ENCODE peak calls at places on chromosome 10, in seven cellular contexts. One of them, this sample, is unnamed.

GRCh38 chr10:23331567-23332290 is 12.9 kb downstream of the C10orf67 start:
- DNase-seq in CD4-positive, alpha-beta T cell: no peak
- DNase-seq in NB4: peak
- DNase-seq in spleen: no peak
- DNase-seq in progenitor cell of endocrine pancreas: no peak
- DNase-seq in uterus: no peak
- DNase-seq in heart left ventricle: no peak
- DNase-seq in this sample: no peak

GRCh38 chr10:103833731-103834365 is 21.5 kb downstream of the SH3PXD2A start:
- DNase-seq in CD4-positive, alpha-beta T cell: no peak
- DNase-seq in NB4: peak
- DNase-seq in spleen: peak
- DNase-seq in progenitor cell of endocrine pancreas: no peak
- DNase-seq in uterus: peak
- DNase-seq in heart left ventricle: peak
- DNase-seq in this sample: no peak

GRCh38 chr10:98516352-98516751 is 69.6 kb upstream of the HPS1 start:
- DNase-seq in CD4-positive, alpha-beta T cell: no peak
- DNase-seq in NB4: no peak
- DNase-seq in spleen: no peak
- DNase-seq in progenitor cell of endocrine pancreas: no peak
- DNase-seq in uterus: no peak
- DNase-seq in heart left ventricle: no peak
- DNase-seq in this sample: no peak

GRCh38 chr10:98431016-98431415 is 15.7 kb downstream of the HPS1 start:
- DNase-seq in CD4-positive, alpha-beta T cell: no peak
- DNase-seq in NB4: no peak
- DNase-seq in spleen: no peak
- DNase-seq in progenitor cell of endocrine pancreas: no peak
- DNase-seq in uterus: no peak
- DNase-seq in heart left ventricle: peak
- DNase-seq in this sample: no peak

GRCh38 chr10:131891196-131891928 is 9.4 kb upstream of the PPP2R2D start:
- DNase-seq in CD4-positive, alpha-beta T cell: no peak
- DNase-seq in NB4: peak
- DNase-seq in spleen: peak
- DNase-seq in progenitor cell of endocrine pancreas: no peak
- DNase-seq in uterus: no peak
- DNase-seq in heart left ventricle: no peak
- DNase-seq in this sample: peak

GRCh38 chr10:64486149-64486548 is 964.9 kb downstream of the REEP3 start:
- DNase-seq in CD4-positive, alpha-beta T cell: no peak
- DNase-seq in NB4: no peak
- DNase-seq in spleen: no peak
- DNase-seq in progenitor cell of endocrine pancreas: no peak
- DNase-seq in uterus: no peak
- DNase-seq in heart left ventricle: no peak
- DNase-seq in this sample: no peak

GRCh38 chr10:22597142-22597541 is 117.2 kb downstream of the PIP4K2A start:
- DNase-seq in CD4-positive, alpha-beta T cell: no peak
- DNase-seq in NB4: no peak
- DNase-seq in spleen: peak
- DNase-seq in progenitor cell of endocrine pancreas: no peak
- DNase-seq in uterus: no peak
- DNase-seq in heart left ventricle: no peak
- DNase-seq in this sample: no peak

GRCh38 chr10:6211341-6212265 is 8.9 kb downstream of the PFKFB3 start:
- DNase-seq in CD4-positive, alpha-beta T cell: no peak
- DNase-seq in NB4: no peak
- DNase-seq in spleen: no peak
- DNase-seq in progenitor cell of endocrine pancreas: no peak
- DNase-seq in uterus: peak
- DNase-seq in heart left ventricle: peak
- DNase-seq in this sample: no peak

GRCh38 chr10:101142533-101143353 is 11.6 kb downstream of the TLX1 start:
- DNase-seq in CD4-positive, alpha-beta T cell: no peak
- DNase-seq in NB4: no peak
- DNase-seq in spleen: no peak
- DNase-seq in progenitor cell of endocrine pancreas: no peak
- DNase-seq in uterus: no peak
- DNase-seq in heart left ventricle: no peak
- DNase-seq in this sample: no peak
- TF ChIP-seq CTCF in CD4-positive, alpha-beta T cell: peak
- TF ChIP-seq CTCF in NB4: no peak
- TF ChIP-seq CTCF in spleen: peak
- TF ChIP-seq CTCF in progenitor cell of endocrine pancreas: no peak
- TF ChIP-seq CTCF in uterus: no peak
- TF ChIP-seq CTCF in heart left ventricle: no peak
- TF ChIP-seq CTCF in this sample: no peak

GRCh38 chr10:12728569-12728968 is 272.9 kb downstream of the CCDC3 start:
- DNase-seq in CD4-positive, alpha-beta T cell: no peak
- DNase-seq in NB4: no peak
- DNase-seq in spleen: no peak
- DNase-seq in progenitor cell of endocrine pancreas: no peak
- DNase-seq in uterus: no peak
- DNase-seq in heart left ventricle: no peak
- DNase-seq in this sample: no peak
- TF ChIP-seq CTCF in CD4-positive, alpha-beta T cell: no peak
- TF ChIP-seq CTCF in NB4: no peak
- TF ChIP-seq CTCF in spleen: no peak
- TF ChIP-seq CTCF in progenitor cell of endocrine pancreas: no peak
- TF ChIP-seq CTCF in uterus: no peak
- TF ChIP-seq CTCF in heart left ventricle: no peak
- TF ChIP-seq CTCF in this sample: no peak

DNA sequence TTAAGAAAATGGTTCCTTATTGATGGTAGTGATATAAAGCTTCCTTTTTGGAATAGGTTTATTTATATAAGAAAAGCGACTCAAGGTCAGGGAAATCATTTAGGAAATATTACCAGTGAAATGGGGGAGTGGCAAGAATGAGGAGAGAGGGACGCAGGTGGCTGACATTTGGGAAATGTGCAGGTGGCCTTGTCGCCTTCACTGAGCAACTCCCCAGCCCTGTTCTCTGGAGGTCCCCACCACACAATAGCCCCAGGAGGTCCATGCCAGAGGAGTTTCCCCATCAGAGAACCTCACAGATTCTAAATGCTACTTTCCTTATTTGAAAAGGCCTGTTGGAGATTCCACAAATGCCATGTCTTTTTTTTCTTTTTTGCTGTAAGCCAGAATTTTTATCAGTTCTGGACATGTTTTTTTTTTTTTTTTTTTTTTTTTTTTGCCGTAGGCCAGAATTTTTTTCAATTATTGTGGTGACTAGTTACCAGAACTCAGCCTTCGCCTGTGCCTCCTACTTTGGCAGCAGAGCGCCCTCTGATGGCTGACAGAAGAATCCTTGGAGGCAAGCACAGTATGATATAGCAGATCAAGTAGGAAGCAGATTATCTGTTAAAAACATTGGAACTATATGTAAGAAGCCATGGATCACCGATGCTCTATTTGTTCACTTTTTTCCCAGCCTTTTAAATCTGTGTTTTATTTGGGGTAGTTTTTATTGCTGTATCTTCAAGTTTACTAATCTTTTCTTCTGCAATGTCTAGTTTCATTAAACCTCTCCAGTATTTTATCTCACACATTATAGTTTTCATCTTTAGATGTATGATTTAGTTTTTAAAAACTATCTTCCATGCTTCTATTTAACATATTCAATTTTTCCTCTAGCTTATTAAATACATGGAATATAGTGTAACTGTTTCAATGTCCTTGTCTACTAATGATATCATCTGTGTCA is 18.6 kb downstream of the OPALIN start:
- DNase-seq in CD4-positive, alpha-beta T cell: peak
- DNase-seq in NB4: peak
- DNase-seq in spleen: no peak
- DNase-seq in progenitor cell of endocrine pancreas: peak
- DNase-seq in uterus: peak
- DNase-seq in heart left ventricle: peak
- DNase-seq in this sample: peak
- TF ChIP-seq CTCF in CD4-positive, alpha-beta T cell: peak
- TF ChIP-seq CTCF in NB4: peak
- TF ChIP-seq CTCF in spleen: peak
- TF ChIP-seq CTCF in progenitor cell of endocrine pancreas: peak
- TF ChIP-seq CTCF in uterus: peak
- TF ChIP-seq CTCF in heart left ventricle: peak
- TF ChIP-seq CTCF in this sample: peak

GRCh38 chr10:102633848-102634247 is 10.4 kb upstream of the TRIM8 start:
- DNase-seq in CD4-positive, alpha-beta T cell: no peak
- DNase-seq in NB4: no peak
- DNase-seq in spleen: peak
- DNase-seq in progenitor cell of endocrine pancreas: no peak
- DNase-seq in uterus: no peak
- DNase-seq in heart left ventricle: no peak
- DNase-seq in this sample: no peak

GRCh38 chr10:102631525-102632393 is 12.5 kb upstream of the TRIM8 start:
- DNase-seq in CD4-positive, alpha-beta T cell: no peak
- DNase-seq in NB4: no peak
- DNase-seq in spleen: peak
- DNase-seq in progenitor cell of endocrine pancreas: no peak
- DNase-seq in uterus: no peak
- DNase-seq in heart left ventricle: no peak
- DNase-seq in this sample: no peak

GRCh38 chr10:102633282-102633681 is 11.0 kb upstream of the TRIM8 start:
- DNase-seq in CD4-positive, alpha-beta T cell: peak
- DNase-seq in NB4: peak
- DNase-seq in spleen: peak
- DNase-seq in progenitor cell of endocrine pancreas: no peak
- DNase-seq in uterus: no peak
- DNase-seq in heart left ventricle: no peak
- DNase-seq in this sample: no peak

GRCh38 chr10:102630663-102631062 is 13.6 kb upstream of the TRIM8 start:
- DNase-seq in CD4-positive, alpha-beta T cell: no peak
- DNase-seq in NB4: no peak
- DNase-seq in spleen: peak
- DNase-seq in progenitor cell of endocrine pancreas: no peak
- DNase-seq in uterus: no peak
- DNase-seq in heart left ventricle: no peak
- DNase-seq in this sample: no peak

DNA sequence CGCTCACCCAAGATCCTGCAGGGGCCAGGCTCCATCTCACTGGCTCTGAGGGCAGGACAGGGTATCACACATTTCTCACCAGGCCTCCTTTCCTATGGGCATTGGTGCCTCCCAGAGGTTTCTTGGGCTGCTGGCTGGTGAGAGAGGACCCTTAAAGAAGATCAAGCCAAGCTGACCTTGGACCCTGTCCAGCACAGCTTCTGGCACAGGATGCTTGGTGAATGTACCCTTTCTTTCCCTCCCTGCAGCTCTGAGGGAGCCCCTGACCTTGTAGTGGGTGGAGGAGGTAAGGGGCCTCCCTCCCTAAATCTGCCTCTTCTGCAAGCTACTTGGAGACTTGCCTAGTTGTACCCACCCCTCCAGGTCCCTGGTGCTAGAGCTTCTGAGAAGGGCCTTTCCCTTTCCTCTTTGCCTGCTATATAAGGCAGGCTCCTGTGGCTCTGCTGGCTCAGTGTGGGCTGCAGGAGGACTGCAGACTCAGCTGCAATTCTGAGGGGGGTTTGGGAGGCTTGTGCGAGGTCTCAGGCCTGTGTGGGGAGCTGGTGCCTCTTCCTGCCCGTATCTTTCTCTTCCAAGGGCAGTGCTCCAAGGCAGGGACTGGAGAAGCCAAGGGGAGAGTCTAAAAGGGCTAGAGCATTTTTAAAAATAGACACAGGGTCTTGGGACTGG is 11.8 kb upstream of the TRIM8 start:
- DNase-seq in CD4-positive, alpha-beta T cell: no peak
- DNase-seq in NB4: peak
- DNase-seq in spleen: peak
- DNase-seq in progenitor cell of endocrine pancreas: no peak
- DNase-seq in uterus: peak
- DNase-seq in heart left ventricle: no peak
- DNase-seq in this sample: no peak
- TF ChIP-seq CTCF in CD4-positive, alpha-beta T cell: no peak
- TF ChIP-seq CTCF in NB4: no peak
- TF ChIP-seq CTCF in spleen: no peak
- TF ChIP-seq CTCF in progenitor cell of endocrine pancreas: no peak
- TF ChIP-seq CTCF in uterus: no peak
- TF ChIP-seq CTCF in heart left ventricle: no peak
- TF ChIP-seq CTCF in this sample: no peak

DNA sequence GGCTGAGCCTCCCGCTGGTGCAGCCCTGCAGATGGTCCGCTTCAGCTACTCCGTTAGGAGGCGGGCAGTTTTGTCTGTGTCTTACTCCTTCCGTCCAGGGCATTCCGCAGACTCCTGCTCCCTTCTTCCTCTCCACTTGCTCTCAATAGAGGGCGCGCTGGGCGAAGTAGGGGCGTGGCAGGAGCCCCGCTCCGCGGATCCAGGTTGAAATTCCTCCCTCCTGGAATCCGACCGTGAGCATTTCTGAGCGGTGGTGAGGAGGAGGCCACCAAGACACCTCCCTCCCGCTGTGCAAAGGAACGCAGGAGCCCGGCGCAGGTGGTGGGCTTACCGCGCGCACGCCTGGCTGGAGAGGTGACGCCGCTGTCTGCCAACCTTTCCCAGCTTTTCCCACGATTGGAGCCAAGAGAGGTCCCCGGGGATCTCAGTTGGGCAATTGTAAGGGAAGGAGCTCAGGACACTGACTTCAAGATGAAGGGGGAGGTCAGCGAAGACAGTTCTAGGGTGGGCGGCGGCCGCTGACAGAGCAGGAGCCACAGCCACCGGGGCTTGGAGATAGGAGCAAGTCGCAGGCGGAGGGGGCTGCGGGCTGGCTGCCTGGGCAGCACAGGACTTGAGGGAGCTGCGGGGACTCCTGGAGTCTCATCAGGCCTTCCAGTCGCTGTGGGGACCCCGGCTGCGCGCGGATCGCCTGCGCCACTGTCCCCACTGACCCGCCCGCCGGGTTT is 1011.3 kb downstream of the XPNPEP1 start:
- DNase-seq in CD4-positive, alpha-beta T cell: no peak
- DNase-seq in NB4: no peak
- DNase-seq in spleen: no peak
- DNase-seq in progenitor cell of endocrine pancreas: peak
- DNase-seq in uterus: peak
- DNase-seq in heart left ventricle: peak
- DNase-seq in this sample: peak
- TF ChIP-seq CTCF in CD4-positive, alpha-beta T cell: no peak
- TF ChIP-seq CTCF in NB4: no peak
- TF ChIP-seq CTCF in spleen: no peak
- TF ChIP-seq CTCF in progenitor cell of endocrine pancreas: peak
- TF ChIP-seq CTCF in uterus: peak
- TF ChIP-seq CTCF in heart left ventricle: peak
- TF ChIP-seq CTCF in this sample: peak

GRCh38 chr10:123567984-123568745 is 98.0 kb upstream of the GPR26 start:
- DNase-seq in CD4-positive, alpha-beta T cell: no peak
- DNase-seq in NB4: no peak
- DNase-seq in spleen: no peak
- DNase-seq in progenitor cell of endocrine pancreas: no peak
- DNase-seq in uterus: no peak
- DNase-seq in heart left ventricle: no peak
- DNase-seq in this sample: no peak
- TF ChIP-seq CTCF in CD4-positive, alpha-beta T cell: no peak
- TF ChIP-seq CTCF in NB4: no peak
- TF ChIP-seq CTCF in spleen: no peak
- TF ChIP-seq CTCF in progenitor cell of endocrine pancreas: no peak
- TF ChIP-seq CTCF in uterus: no peak
- TF ChIP-seq CTCF in heart left ventricle: no peak
- TF ChIP-seq CTCF in this sample: no peak

This sample was measured in neural crest cell.